ENCODE peak calls at places on chromosome 13, in five cellular contexts. One of them, this sample, is unnamed.

GRCh38 chr13:111034811-111035210 is 80.3 kb upstream of the ARHGEF7 start:
- DNase-seq in fibroblast of pulmonary artery: peak
- DNase-seq in CD8-positive, alpha-beta memory T cell: no peak
- DNase-seq in tibial nerve: no peak
- DNase-seq in adrenal gland: no peak
- DNase-seq in this sample: no peak

GRCh38 chr13:24613128-24613527 is 67.1 kb upstream of the ATP12A start:
- DNase-seq in adrenal gland: no peak
- DNase-seq in CD8-positive, alpha-beta memory T cell: no peak
- DNase-seq in fibroblast of pulmonary artery: no peak
- DNase-seq in tibial nerve: no peak
- DNase-seq in this sample: no peak

GRCh38 chr13:59771272-59771671 is 392.5 kb downstream of the DIAPH3 start:
- DNase-seq in adrenal gland: no peak
- DNase-seq in fibroblast of pulmonary artery: peak
- DNase-seq in tibial nerve: no peak
- DNase-seq in CD8-positive, alpha-beta memory T cell: no peak
- DNase-seq in this sample: no peak

GRCh38 chr13:95385808-95386207 is 84.6 kb upstream of the ABCC4 start:
- DNase-seq in adrenal gland: no peak
- DNase-seq in fibroblast of pulmonary artery: no peak
- DNase-seq in tibial nerve: no peak
- DNase-seq in CD8-positive, alpha-beta memory T cell: no peak
- DNase-seq in this sample: no peak

GRCh38 chr13:103004790-103005307 is 61.4 kb downstream of the SLC10A2 start:
- DNase-seq in adrenal gland: no peak
- DNase-seq in CD8-positive, alpha-beta memory T cell: no peak
- DNase-seq in tibial nerve: no peak
- DNase-seq in fibroblast of pulmonary artery: no peak
- DNase-seq in this sample: no peak

GRCh38 chr13:37640499-37640898 is 41.9 kb upstream of the POSTN start:
- DNase-seq in adrenal gland: no peak
- DNase-seq in CD8-positive, alpha-beta memory T cell: no peak
- DNase-seq in fibroblast of pulmonary artery: peak
- DNase-seq in tibial nerve: no peak
- DNase-seq in this sample: no peak

GRCh38 chr13:32737111-32737571 is 150.9 kb downstream of the PDS5B start:
- DNase-seq in adrenal gland: no peak
- DNase-seq in fibroblast of pulmonary artery: peak
- DNase-seq in tibial nerve: no peak
- DNase-seq in CD8-positive, alpha-beta memory T cell: no peak
- DNase-seq in this sample: no peak

GRCh38 chr13:89609318-89609717 is 1738.2 kb upstream of the MIR17HG start:
- DNase-seq in adrenal gland: no peak
- DNase-seq in tibial nerve: no peak
- DNase-seq in CD8-positive, alpha-beta memory T cell: no peak
- DNase-seq in fibroblast of pulmonary artery: no peak
- DNase-seq in this sample: no peak

GRCh38 chr13:80341771-80342271 is 895 bp upstream of the SPRY2 start:
- DNase-seq in adrenal gland: peak
- DNase-seq in tibial nerve: no peak
- DNase-seq in fibroblast of pulmonary artery: peak
- DNase-seq in CD8-positive, alpha-beta memory T cell: no peak
- DNase-seq in this sample: no peak

GRCh38 chr13:27696731-27697130 is 75.0 kb downstream of the POLR1D start:
- DNase-seq in adrenal gland: no peak
- DNase-seq in tibial nerve: no peak
- DNase-seq in CD8-positive, alpha-beta memory T cell: no peak
- DNase-seq in fibroblast of pulmonary artery: no peak
- DNase-seq in this sample: no peak

GRCh38 chr13:112744306-112745021 is 54.6 kb downstream of the ATP11A start:
- DNase-seq in fibroblast of pulmonary artery: peak
- DNase-seq in adrenal gland: no peak
- DNase-seq in CD8-positive, alpha-beta memory T cell: no peak
- DNase-seq in tibial nerve: no peak
- DNase-seq in this sample: peak

GRCh38 chr13:110921695-110922094 is 6.8 kb upstream of the ANKRD10 start:
- DNase-seq in adrenal gland: no peak
- DNase-seq in fibroblast of pulmonary artery: no peak
- DNase-seq in CD8-positive, alpha-beta memory T cell: no peak
- DNase-seq in tibial nerve: no peak
- DNase-seq in this sample: no peak

GRCh38 chr13:31201341-31202024 is 1.7 kb downstream of the B3GLCT start:
- DNase-seq in CD8-positive, alpha-beta memory T cell: no peak
- DNase-seq in tibial nerve: no peak
- DNase-seq in adrenal gland: peak
- DNase-seq in fibroblast of pulmonary artery: peak
- DNase-seq in this sample: peak

GRCh38 chr13:86881390-86881789 is 789.8 kb upstream of the SLITRK5 start:
- DNase-seq in fibroblast of pulmonary artery: no peak
- DNase-seq in CD8-positive, alpha-beta memory T cell: no peak
- DNase-seq in tibial nerve: no peak
- DNase-seq in adrenal gland: no peak
- DNase-seq in this sample: no peak

GRCh38 chr13:110376120-110376519 is 69.0 kb downstream of the COL4A2 start:
- DNase-seq in adrenal gland: peak
- DNase-seq in tibial nerve: no peak
- DNase-seq in fibroblast of pulmonary artery: no peak
- DNase-seq in CD8-positive, alpha-beta memory T cell: no peak
- DNase-seq in this sample: no peak

GRCh38 chr13:24050292-24050711 is 110.2 kb upstream of the SPATA13 start:
- DNase-seq in tibial nerve: no peak
- DNase-seq in adrenal gland: peak
- DNase-seq in CD8-positive, alpha-beta memory T cell: no peak
- DNase-seq in fibroblast of pulmonary artery: peak
- DNase-seq in this sample: no peak

GRCh38 chr13:111388851-111389500 is 68.5 kb downstream of the TEX29 start:
- DNase-seq in tibial nerve: no peak
- DNase-seq in CD8-positive, alpha-beta memory T cell: no peak
- DNase-seq in adrenal gland: no peak
- DNase-seq in fibroblast of pulmonary artery: no peak
- DNase-seq in this sample: no peak

GRCh38 chr13:93262729-93263128 is 36.1 kb downstream of the GPC6 start:
- DNase-seq in fibroblast of pulmonary artery: peak
- DNase-seq in CD8-positive, alpha-beta memory T cell: no peak
- DNase-seq in adrenal gland: no peak
- DNase-seq in tibial nerve: no peak
- DNase-seq in this sample: peak

GRCh38 chr13:50685491-50685890 is 158.0 kb downstream of the DLEU7 start:
- DNase-seq in CD8-positive, alpha-beta memory T cell: no peak
- DNase-seq in fibroblast of pulmonary artery: peak
- DNase-seq in adrenal gland: peak
- DNase-seq in tibial nerve: peak
- DNase-seq in this sample: no peak
- H3K4me3 ChIP-seq in CD8-positive, alpha-beta memory T cell: no peak
- H3K4me3 ChIP-seq in fibroblast of pulmonary artery: no peak
- H3K4me3 ChIP-seq in adrenal gland: no peak
- H3K4me3 ChIP-seq in tibial nerve: peak
- H3K4me3 ChIP-seq in this sample: no peak

GRCh38 chr13:35514166-35514565 is 37.7 kb upstream of the MAB21L1 start:
- DNase-seq in fibroblast of pulmonary artery: no peak
- DNase-seq in CD8-positive, alpha-beta memory T cell: no peak
- DNase-seq in adrenal gland: no peak
- DNase-seq in tibial nerve: no peak
- DNase-seq in this sample: no peak

GRCh38 chr13:35514801-35515502 is 38.5 kb upstream of the MAB21L1 start:
- DNase-seq in fibroblast of pulmonary artery: no peak
- DNase-seq in adrenal gland: no peak
- DNase-seq in tibial nerve: no peak
- DNase-seq in CD8-positive, alpha-beta memory T cell: no peak
- DNase-seq in this sample: no peak

GRCh38 chr13:35518337-35518736 is 41.8 kb upstream of the MAB21L1 start:
- DNase-seq in fibroblast of pulmonary artery: no peak
- DNase-seq in adrenal gland: no peak
- DNase-seq in CD8-positive, alpha-beta memory T cell: no peak
- DNase-seq in tibial nerve: no peak
- DNase-seq in this sample: no peak

DNA sequence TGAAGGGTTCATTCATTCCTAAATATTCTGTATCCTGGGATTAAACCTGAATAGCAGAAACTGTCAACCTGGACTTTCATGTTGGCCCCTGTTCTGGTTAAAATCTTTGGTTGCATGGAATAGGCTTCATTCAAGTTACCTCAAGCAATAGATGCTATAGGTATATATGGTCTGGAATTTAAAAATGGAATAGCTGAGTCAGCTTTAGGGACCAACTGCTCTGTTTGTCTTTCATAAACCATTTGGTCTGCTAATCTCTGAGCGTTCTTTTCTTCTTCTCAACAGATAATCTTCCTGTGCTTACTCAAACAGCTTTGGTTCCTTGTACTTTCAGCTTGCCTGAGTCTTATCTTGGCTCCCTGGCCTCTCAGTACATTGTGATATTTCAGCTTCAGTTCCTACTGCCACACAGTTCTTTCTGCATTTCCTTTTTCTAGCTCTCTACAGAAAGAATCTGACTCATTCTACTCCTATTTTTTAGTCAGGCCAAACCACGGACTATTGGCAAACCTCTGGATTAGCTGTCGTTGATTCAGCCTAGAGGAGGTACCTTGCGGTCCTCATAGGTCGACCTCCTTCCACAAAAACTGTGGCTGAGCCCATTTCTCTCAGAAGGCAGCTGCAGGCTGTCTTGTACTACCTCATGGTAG is 35.9 kb upstream of the MAB21L1 start:
- DNase-seq in tibial nerve: no peak
- DNase-seq in CD8-positive, alpha-beta memory T cell: no peak
- DNase-seq in fibroblast of pulmonary artery: peak
- DNase-seq in adrenal gland: peak
- DNase-seq in this sample: peak
- H3K4me3 ChIP-seq in tibial nerve: no peak
- H3K4me3 ChIP-seq in CD8-positive, alpha-beta memory T cell: no peak
- H3K4me3 ChIP-seq in fibroblast of pulmonary artery: no peak
- H3K4me3 ChIP-seq in adrenal gland: no peak
- H3K4me3 ChIP-seq in this sample: no peak

DNA sequence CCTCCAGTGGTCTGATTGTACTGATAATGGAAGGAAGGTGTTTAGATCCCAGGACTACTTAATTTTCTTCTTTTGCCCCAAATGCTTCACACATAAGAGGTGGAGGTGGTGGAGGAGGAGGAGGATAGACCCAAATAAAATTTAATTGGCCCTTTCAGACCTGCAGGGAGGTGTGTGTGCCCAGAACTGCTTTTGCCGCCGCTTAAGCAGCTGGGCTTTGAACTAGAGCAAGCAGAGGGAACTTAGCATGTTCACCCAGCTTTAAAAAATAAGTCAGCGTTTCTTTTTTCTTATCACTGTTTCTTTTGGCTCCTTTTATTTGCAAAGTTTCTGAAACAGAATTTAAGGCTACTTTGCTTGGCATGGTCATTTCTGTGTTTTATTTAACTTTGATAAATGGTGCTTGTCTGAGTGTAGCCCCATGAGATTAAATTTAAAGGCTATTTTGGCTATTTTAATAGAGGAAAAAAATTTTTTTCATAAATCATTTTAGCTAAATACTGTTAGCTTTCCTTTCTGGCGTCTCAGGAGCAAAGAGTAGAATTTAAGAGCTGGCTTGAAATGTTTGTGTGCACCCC is 43.2 kb upstream of the RNF113B start:
- DNase-seq in fibroblast of pulmonary artery: no peak
- DNase-seq in adrenal gland: no peak
- DNase-seq in CD8-positive, alpha-beta memory T cell: no peak
- DNase-seq in tibial nerve: no peak
- DNase-seq in this sample: no peak
- H3K4me3 ChIP-seq in fibroblast of pulmonary artery: no peak
- H3K4me3 ChIP-seq in adrenal gland: no peak
- H3K4me3 ChIP-seq in CD8-positive, alpha-beta memory T cell: no peak
- H3K4me3 ChIP-seq in tibial nerve: no peak
- H3K4me3 ChIP-seq in this sample: no peak

DNA sequence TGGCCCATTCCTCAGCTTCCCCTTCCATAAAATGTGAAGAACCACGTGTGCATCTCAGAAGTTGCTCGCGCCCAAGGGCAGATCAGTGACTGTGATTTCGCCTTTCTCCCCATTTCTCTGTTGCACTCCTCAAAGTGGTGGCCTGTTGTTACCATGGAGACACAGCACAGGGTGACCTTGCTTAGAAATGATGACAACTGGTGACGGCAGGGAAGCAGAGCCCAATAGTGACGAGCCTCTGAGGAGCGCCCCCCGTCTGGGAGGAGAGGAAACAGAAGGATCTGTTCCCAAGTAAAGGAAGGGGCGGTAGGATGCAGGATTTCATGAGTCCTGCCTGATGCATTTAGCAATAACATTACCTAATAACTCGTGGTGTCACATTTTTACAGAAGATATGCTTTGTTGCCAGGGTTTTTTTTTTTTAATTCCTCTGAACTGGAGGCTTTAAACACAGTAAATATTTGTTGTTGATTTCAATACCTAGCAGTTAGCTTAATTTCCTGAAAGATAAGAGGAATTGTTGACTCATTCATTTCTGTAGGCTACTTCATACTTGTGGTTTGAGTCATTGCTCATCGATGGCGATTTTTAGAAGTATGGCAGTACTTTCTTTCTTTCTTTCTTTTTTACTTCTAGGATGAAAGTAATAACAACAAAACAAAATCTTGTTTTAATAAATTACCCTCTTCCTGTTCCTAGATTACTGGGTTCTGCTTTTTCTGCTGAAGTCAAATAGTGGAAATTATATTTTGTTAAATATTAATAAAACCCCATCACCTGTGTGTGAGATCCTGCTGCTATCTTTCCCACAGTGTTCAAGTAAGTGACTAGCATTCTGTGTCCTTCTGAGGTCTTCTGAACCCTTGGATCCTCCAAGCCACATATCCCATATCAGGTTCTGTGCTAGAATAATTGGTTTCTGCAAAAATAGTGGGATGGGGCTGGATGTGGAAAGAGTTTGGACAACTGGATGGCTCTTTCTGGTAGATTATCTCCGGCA is 36.0 kb downstream of the MBNL2 start:
- DNase-seq in tibial nerve: no peak
- DNase-seq in CD8-positive, alpha-beta memory T cell: no peak
- DNase-seq in adrenal gland: peak
- DNase-seq in fibroblast of pulmonary artery: peak
- DNase-seq in this sample: no peak
- H3K4me3 ChIP-seq in tibial nerve: no peak
- H3K4me3 ChIP-seq in CD8-positive, alpha-beta memory T cell: no peak
- H3K4me3 ChIP-seq in adrenal gland: no peak
- H3K4me3 ChIP-seq in fibroblast of pulmonary artery: no peak
- H3K4me3 ChIP-seq in this sample: no peak